ENCODE peak calls at places on chromosomes 1 and 21, in seven cellular contexts. F is H1, H is A549, Z is K562, T is IMR-90, Y is SK-N-SH, E is GM12878. Q is an unnamed sample.

GRCh38 chr1:40435471-40435870 is 14.8 kb upstream of the ZFP69B start:
- DNase-seq in E (no peak), Y (no peak), F (no peak), Z (no peak), H (no peak), T (peak), Q (no peak)

GRCh38 chr1:205318231-205318991 is 3.1 kb downstream of the NUAK2 start:
- DNase-seq in H (no peak), T (no peak), E (no peak), Z (no peak), Y (no peak), F (no peak), Q (peak)

GRCh38 chr1:9294910-9295636 is 2.4 kb downstream of the SPSB1 start:
- DNase-seq in Y (no peak), H (no peak), F (no peak), T (peak), E (no peak), Z (no peak), Q (no peak)

GRCh38 chr1:197062692-197063091 is 4.4 kb downstream of the F13B start:
- DNase-seq in Y (no peak), Z (no peak), E (peak), F (no peak), T (no peak), H (no peak), Q (no peak)

GRCh38 chr1:20903452-20903851 is 116.3 kb upstream of the HP1BP3 start:
- DNase-seq in Y (no peak), H (no peak), E (no peak), Z (no peak), F (no peak), T (no peak), Q (no peak)

GRCh38 chr1:181105134-181106021 is 16.9 kb downstream of the IER5 start:
- DNase-seq in F (no peak), H (peak), T (peak), Z (peak), Y (peak), E (no peak), Q (peak)

GRCh38 chr1:169594391-169594790 is 8.1 kb upstream of the F5 start:
- DNase-seq in F (no peak), H (no peak), Z (no peak), E (peak), T (no peak), Y (no peak), Q (no peak)

GRCh38 chr1:108531429-108531828 is 28.5 kb upstream of the EEIG2 start:
- DNase-seq in H (no peak), E (no peak), Y (no peak), T (no peak), Z (no peak), F (no peak), Q (no peak)

GRCh38 chr21:34836103-34836932 is 167.5 kb downstream of the CLIC6 start:
- DNase-seq in T (peak), E (no peak), Z (no peak), Y (no peak), F (no peak), H (peak), Q (peak)

GRCh38 chr1:18149113-18149641 is 41.6 kb downstream of the IGSF21 start:
- DNase-seq in Y (peak), Z (no peak), H (peak), F (no peak), E (no peak), T (no peak), Q (peak)

GRCh38 chr1:238141295-238141694 is 250.6 kb upstream of the ZP4 start:
- DNase-seq in E (no peak), F (no peak), T (no peak), H (no peak), Z (no peak), Y (no peak), Q (no peak)

GRCh38 chr1:224730950-224731349 is 114.8 kb downstream of the CNIH3 start:
- DNase-seq in F (no peak), T (peak), Z (no peak), E (no peak), Y (no peak), H (no peak), Q (no peak)

GRCh38 chr1:3339856-3340255 is 114.6 kb upstream of the ARHGEF16 start:
- DNase-seq in Y (no peak), E (no peak), F (no peak), H (no peak), Z (no peak), T (no peak), Q (no peak)

GRCh38 chr1:63322248-63322943 is at the start of gene FOXD3:
- DNase-seq in Z (peak), H (peak), E (no peak), Y (peak), F (no peak), T (peak), Q (no peak)

GRCh38 chr1:56904706-56905105 is 50.1 kb downstream of the C8A start:
- DNase-seq in T (no peak), Y (no peak), F (no peak), H (no peak), E (no peak), Z (no peak), Q (no peak)

GRCh38 chr1:35851175-35851869 is 31.7 kb upstream of the AGO1 start:
- DNase-seq in H (no peak), E (no peak), F (no peak), Y (no peak), T (peak), Z (no peak), Q (no peak)

GRCh38 chr1:218779341-218779831 is 394.3 kb upstream of the LYPLAL1 start:
- DNase-seq in F (no peak), T (peak), H (no peak), Z (no peak), E (no peak), Y (no peak), Q (no peak)

GRCh38 chr1:39048745-39049370 is 22.7 kb downstream of the NDUFS5 start:
- DNase-seq in F (no peak), Y (no peak), E (no peak), Z (no peak), T (no peak), H (no peak), Q (no peak)

GRCh38 chr1:245869847-245870246 is 637.2 kb downstream of the SMYD3 start:
- DNase-seq in T (no peak), Y (no peak), Z (no peak), F (no peak), E (no peak), H (no peak), Q (no peak)

GRCh38 chr1:228393811-228394570 is 12.6 kb downstream of the TRIM11 start:
- DNase-seq in T (no peak), F (no peak), E (no peak), Y (no peak), H (no peak), Z (no peak), Q (no peak)

GRCh38 chr21:29481641-29482040 is 182.9 kb downstream of the BACH1 start:
- DNase-seq in Z (no peak), F (no peak), E (no peak), T (peak), Y (no peak), H (no peak), Q (no peak)

GRCh38 chr1:118990513-118991131 is 2.5 kb upstream of the TBX15 start:
- DNase-seq in Z (no peak), E (no peak), F (no peak), H (no peak), Y (no peak), T (no peak), Q (no peak)

GRCh38 chr1:182200025-182200814 is 138.7 kb upstream of the ZNF648 start:
- DNase-seq in H (no peak), E (no peak), T (no peak), Y (no peak), F (no peak), Z (peak), Q (no peak)

GRCh38 chr1:154434346-154435075 is 29.4 kb downstream of the IL6R start:
- DNase-seq in Y (no peak), F (no peak), T (no peak), Z (peak), H (no peak), E (no peak), Q (no peak)

GRCh38 chr21:20997633-20998455 is at the start of gene NCAM2:
- DNase-seq in T (peak), E (no peak), F (no peak), Y (peak), H (no peak), Z (peak), Q (peak)

GRCh38 chr1:231036416-231036815 is 3.6 kb downstream of the FAM89A start:
- DNase-seq in F (no peak), H (no peak), T (no peak), Y (no peak), E (no peak), Z (no peak), Q (no peak)

GRCh38 chr1:145886390-145886789 is 724 bp upstream of the ANKRD35 start:
- DNase-seq in T (no peak), Y (no peak), E (no peak), Z (no peak), H (no peak), F (no peak), Q (no peak)

GRCh38 chr1:15983275-15983674 is 7.4 kb upstream of the ZBTB17 start:
- DNase-seq in H (no peak), T (no peak), F (no peak), Z (no peak), E (no peak), Y (no peak), Q (no peak)

GRCh38 chr1:15985611-15986272 is 9.8 kb upstream of the ZBTB17 start:
- DNase-seq in H (no peak), Z (no peak), E (no peak), T (no peak), F (no peak), Y (no peak), Q (peak)

GRCh38 chr1:15975805-15976680 is at the start of gene ZBTB17:
- DNase-seq in E (peak), T (peak), Y (peak), F (peak), Z (peak), H (peak), Q (peak)

GRCh38 chr1:15981679-15982078 is 5.8 kb upstream of the ZBTB17 start:
- DNase-seq in T (no peak), H (no peak), E (no peak), F (no peak), Z (no peak), Y (no peak), Q (no peak)
- TF ChIP-seq RFX5 in T (no peak), H (no peak), E (no peak), F (no peak), Z (no peak), Y (no peak), Q (no peak)

GRCh38 chr1:1966086-1966740 is 37.4 kb downstream of the CFAP74 start:
- DNase-seq in H (no peak), F (no peak), E (no peak), T (no peak), Y (no peak), Z (no peak), Q (no peak)
- TF ChIP-seq RFX5 in H (no peak), F (no peak), E (no peak), T (no peak), Y (no peak), Z (no peak), Q (no peak)

DNA sequence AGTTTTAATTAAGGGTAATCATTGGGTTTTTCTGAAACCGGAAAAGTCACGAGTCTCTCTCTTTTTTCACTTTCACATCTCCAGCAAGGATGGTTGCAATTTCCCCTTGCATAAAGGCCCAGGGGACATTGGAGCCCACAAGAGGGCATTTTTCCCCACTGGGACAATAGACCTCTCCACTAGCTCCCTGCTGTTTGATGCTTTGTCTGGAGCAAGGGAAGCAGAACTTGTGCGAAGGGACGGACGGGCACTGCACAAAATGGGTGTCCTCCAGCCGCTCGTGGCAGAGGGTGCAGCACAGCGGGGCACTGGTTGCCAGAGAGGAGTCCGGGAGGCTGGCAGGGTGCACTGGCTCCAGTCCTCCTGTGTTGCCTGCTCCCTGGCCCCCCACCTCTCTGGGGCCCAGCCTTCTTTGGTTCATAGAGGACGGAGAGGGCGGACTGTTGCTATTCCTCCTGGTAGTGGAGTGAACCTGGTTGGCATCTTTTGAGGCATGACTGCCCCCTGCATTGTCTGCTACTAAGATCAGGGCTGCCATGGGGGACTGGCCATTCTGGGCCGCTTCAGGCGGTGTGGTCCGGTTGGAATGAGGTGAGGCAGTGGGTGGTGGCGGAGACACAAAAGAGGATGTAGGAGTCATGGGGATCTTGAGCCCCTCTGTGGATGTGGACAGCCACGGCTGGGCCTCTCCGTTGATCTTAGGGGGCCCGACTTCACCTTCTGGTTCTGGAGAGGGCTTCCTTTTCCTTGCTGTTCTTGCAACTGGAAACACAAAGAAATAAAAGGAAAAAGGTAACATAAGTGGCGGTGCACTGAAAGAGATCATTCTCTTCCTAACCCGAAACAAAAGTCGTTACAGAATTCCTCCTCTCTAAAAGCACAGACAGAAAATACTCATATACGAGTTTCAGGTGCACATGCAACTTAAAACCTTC is 2.6 kb downstream of the IRF2BP2 start:
- DNase-seq in Z (no peak), H (no peak), T (no peak), Y (no peak), E (no peak), F (no peak), Q (peak)
- TF ChIP-seq RFX5 in Z (no peak), H (no peak), T (no peak), Y (no peak), E (no peak), F (no peak), Q (no peak)

DNA sequence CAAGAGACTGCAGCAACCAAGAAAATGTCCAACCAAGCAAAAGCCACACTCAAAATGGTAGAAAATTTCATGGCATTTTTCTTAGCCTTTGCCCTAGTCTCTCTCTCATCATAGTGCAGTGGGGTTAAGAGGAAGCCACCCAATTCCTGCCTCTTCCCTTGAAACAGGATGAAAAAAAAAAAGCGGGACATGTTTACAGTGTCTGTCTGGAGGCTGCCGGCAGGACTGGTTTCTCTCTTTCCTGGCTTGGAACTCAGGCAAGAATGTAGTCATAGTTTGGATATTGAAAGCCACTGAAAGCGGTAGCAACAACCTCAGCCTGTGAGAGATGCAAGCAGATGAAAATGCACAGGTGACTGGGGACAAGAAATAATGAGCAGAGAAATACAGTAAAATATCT is 13.3 kb upstream of the TNFSF18 start:
- DNase-seq in E (no peak), F (no peak), T (peak), Y (no peak), Z (no peak), H (no peak), Q (no peak)
- TF ChIP-seq RFX5 in E (no peak), F (no peak), T (no peak), Y (no peak), Z (no peak), H (no peak), Q (no peak)

GRCh38 chr1:221246628-221247027 is 367.4 kb downstream of the HLX start:
- DNase-seq in Y (no peak), H (no peak), E (no peak), T (no peak), Z (no peak), F (no peak), Q (no peak)
- TF ChIP-seq RFX5 in Y (no peak), H (no peak), E (no peak), T (no peak), Z (no peak), F (no peak), Q (no peak)